ENCODE peak calls at places on chromosomes 4 and X, in eight cellular contexts. Q is psoas muscle, E is brain microvascular endothelial cell, V is BE2C, X is H1, D is dorsolateral prefrontal cortex, U is astrocyte of the spinal cord, A is Peyer's patch. Z is an unnamed sample.

GRCh38 chr4:22999419-22999818 is 306.7 kb downstream of the GBA3 start:
- DNase-seq in E (no peak), U (peak), V (no peak), D (no peak), A (no peak), X (no peak), Q (no peak), Z (no peak)

GRCh38 chr4:169098054-169098896 is 88.2 kb upstream of the CBR4 start:
- DNase-seq in D (no peak), A (no peak), E (peak), Q (no peak), X (no peak), U (peak), V (no peak), Z (no peak)

GRCh38 chrX:28039258-28039657 is 58.0 kb upstream of the DCAF8L1 start:
- DNase-seq in E (no peak), D (no peak), X (no peak), V (no peak), Q (no peak), A (no peak), U (no peak), Z (no peak)

GRCh38 chr4:26953361-26953760 is 92.7 kb downstream of the STIM2 start:
- DNase-seq in X (no peak), E (no peak), A (no peak), U (no peak), Q (no peak), D (no peak), V (no peak), Z (no peak)

GRCh38 chrX:91279479-91279878 is 155.2 kb upstream of the PABPC5 start:
- DNase-seq in X (no peak), E (no peak), D (no peak), Q (no peak), A (no peak), V (no peak), U (no peak), Z (no peak)

GRCh38 chr4:156794863-156795262 is 176.7 kb downstream of the PDGFC start:
- DNase-seq in E (no peak), V (no peak), U (no peak), D (no peak), X (no peak), A (no peak), Q (no peak), Z (no peak)

GRCh38 chr4:5821665-5822358 is 71.1 kb downstream of the CRMP1 start:
- DNase-seq in D (peak), E (no peak), X (peak), V (peak), Q (no peak), A (no peak), U (no peak), Z (peak)

GRCh38 chrX:44872319-44872816 is 620 bp upstream of the KDM6A start:
- DNase-seq in D (peak), V (peak), Q (no peak), U (no peak), A (no peak), E (no peak), X (no peak), Z (no peak)

GRCh38 chr4:139568206-139568969 is 12.4 kb upstream of the SETD7 start:
- DNase-seq in E (peak), Q (no peak), V (no peak), X (no peak), A (no peak), U (no peak), D (no peak), Z (no peak)

GRCh38 chr4:16431871-16432270 is 205.6 kb upstream of the TAPT1 start:
- DNase-seq in X (no peak), A (no peak), V (no peak), Q (no peak), E (no peak), D (no peak), U (no peak), Z (no peak)

GRCh38 chr4:76882630-76883029 is 15.3 kb downstream of the SOWAHB start:
- DNase-seq in A (no peak), E (no peak), D (no peak), X (no peak), V (no peak), Q (no peak), U (no peak), Z (no peak)

GRCh38 chrX:115906276-115906675 is 264.3 kb upstream of the AGTR2 start:
- DNase-seq in D (no peak), E (no peak), A (no peak), V (no peak), U (no peak), Q (no peak), X (peak), Z (no peak)

GRCh38 chr4:150007512-150007911 is 70.7 kb upstream of the DCLK2 start:
- DNase-seq in E (peak), X (no peak), V (no peak), Q (no peak), A (no peak), U (peak), D (no peak), Z (no peak)

GRCh38 chr4:145909331-145909730 is 29.3 kb downstream of the ZNF827 start:
- DNase-seq in D (no peak), Q (peak), U (no peak), V (peak), E (no peak), X (peak), A (peak), Z (peak)

GRCh38 chr4:113781439-113782040 is 20.0 kb upstream of the CAMK2D start:
- DNase-seq in A (no peak), E (no peak), Q (no peak), U (peak), V (no peak), D (no peak), X (no peak), Z (no peak)

GRCh38 chr4:85061974-85062373 is 95.5 kb upstream of the WDFY3 start:
- DNase-seq in A (no peak), E (no peak), Q (no peak), X (no peak), U (no peak), D (no peak), V (no peak), Z (no peak)

GRCh38 chr4:924107-925096 is 7.7 kb downstream of the GAK start:
- DNase-seq in X (no peak), D (no peak), E (peak), Q (no peak), U (peak), A (peak), V (no peak), Z (no peak)

GRCh38 chrX:40105016-40105790 is 7.4 kb upstream of the BCOR start:
- DNase-seq in U (no peak), D (no peak), Q (peak), X (peak), A (peak), E (no peak), V (peak), Z (no peak)

GRCh38 chr4:136763844-136764446 is 768.3 kb downstream of the PCDH18 start:
- DNase-seq in Q (no peak), A (no peak), E (no peak), V (no peak), X (no peak), D (no peak), U (no peak), Z (no peak)

GRCh38 chr4:20266215-20267082 is 14.7 kb downstream of the SLIT2 start:
- DNase-seq in A (no peak), X (no peak), Q (no peak), E (no peak), U (peak), V (no peak), D (no peak), Z (no peak)

GRCh38 chr4:3816983-3817382 is 50.8 kb downstream of the ADRA2C start:
- DNase-seq in V (no peak), E (no peak), D (no peak), Q (no peak), X (no peak), U (no peak), A (no peak), Z (no peak)

GRCh38 chrX:107154787-107155620 is 36.4 kb upstream of the RBM41 start:
- DNase-seq in E (peak), D (no peak), A (no peak), X (peak), Q (no peak), U (peak), V (no peak), Z (no peak)

GRCh38 chrX:44903107-44903506 is 30.1 kb downstream of the KDM6A start:
- DNase-seq in V (no peak), D (no peak), A (no peak), U (peak), Q (no peak), E (peak), X (no peak), Z (no peak)

GRCh38 chrX:143437439-143437838 is 79.8 kb downstream of the SPANXN3 start:
- DNase-seq in A (no peak), Q (no peak), E (no peak), X (no peak), U (peak), D (no peak), V (no peak), Z (peak)

GRCh38 chr4:128630881-128631280 is 178.6 kb upstream of the JADE1 start:
- DNase-seq in U (no peak), V (no peak), D (no peak), A (no peak), Q (no peak), X (peak), E (no peak), Z (no peak)

GRCh38 chr4:10577018-10577417 is 107.5 kb downstream of the CLNK start:
- DNase-seq in U (no peak), V (no peak), Q (no peak), D (no peak), X (no peak), A (no peak), E (no peak), Z (no peak)

GRCh38 chrX:103791233-103791632 is 14.6 kb downstream of the PLP1 start:
- DNase-seq in X (no peak), E (peak), A (no peak), D (no peak), Q (no peak), U (no peak), V (no peak), Z (no peak)

GRCh38 chr4:80619070-80619674 is 283.6 kb downstream of the CFAP299 start:
- DNase-seq in D (no peak), U (no peak), A (no peak), X (no peak), E (no peak), Q (no peak), V (no peak), Z (no peak)
- TF ChIP-seq CTCF in D (no peak), U (peak), A (peak), X (peak), E (peak), Q (no peak), V (peak), Z (no peak)

DNA sequence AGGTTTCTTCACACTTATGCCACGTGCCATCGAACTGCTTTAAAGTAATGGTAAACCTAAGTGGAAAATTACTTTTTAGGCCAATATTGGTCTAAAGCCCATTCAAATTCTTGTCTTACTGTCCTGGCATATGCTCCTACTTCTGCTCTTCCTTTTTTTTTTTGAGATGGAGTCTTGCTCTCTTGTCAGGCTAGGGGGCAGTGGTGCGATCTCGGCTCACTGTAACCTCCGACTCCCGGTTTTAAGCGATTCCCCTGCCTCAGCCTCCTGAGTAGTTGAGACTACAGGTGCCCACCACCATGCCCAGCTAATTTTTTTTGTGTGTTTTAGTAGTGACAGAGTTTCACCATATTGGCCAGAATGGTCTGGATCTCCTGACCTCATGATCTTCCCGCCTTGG is 129.0 kb upstream of the TECRL start:
- DNase-seq in Q (no peak), E (no peak), X (peak), D (no peak), U (no peak), V (peak), A (no peak), Z (peak)
- TF ChIP-seq CTCF in Q (no peak), E (no peak), X (peak), D (no peak), U (no peak), V (peak), A (no peak), Z (peak)

DNA sequence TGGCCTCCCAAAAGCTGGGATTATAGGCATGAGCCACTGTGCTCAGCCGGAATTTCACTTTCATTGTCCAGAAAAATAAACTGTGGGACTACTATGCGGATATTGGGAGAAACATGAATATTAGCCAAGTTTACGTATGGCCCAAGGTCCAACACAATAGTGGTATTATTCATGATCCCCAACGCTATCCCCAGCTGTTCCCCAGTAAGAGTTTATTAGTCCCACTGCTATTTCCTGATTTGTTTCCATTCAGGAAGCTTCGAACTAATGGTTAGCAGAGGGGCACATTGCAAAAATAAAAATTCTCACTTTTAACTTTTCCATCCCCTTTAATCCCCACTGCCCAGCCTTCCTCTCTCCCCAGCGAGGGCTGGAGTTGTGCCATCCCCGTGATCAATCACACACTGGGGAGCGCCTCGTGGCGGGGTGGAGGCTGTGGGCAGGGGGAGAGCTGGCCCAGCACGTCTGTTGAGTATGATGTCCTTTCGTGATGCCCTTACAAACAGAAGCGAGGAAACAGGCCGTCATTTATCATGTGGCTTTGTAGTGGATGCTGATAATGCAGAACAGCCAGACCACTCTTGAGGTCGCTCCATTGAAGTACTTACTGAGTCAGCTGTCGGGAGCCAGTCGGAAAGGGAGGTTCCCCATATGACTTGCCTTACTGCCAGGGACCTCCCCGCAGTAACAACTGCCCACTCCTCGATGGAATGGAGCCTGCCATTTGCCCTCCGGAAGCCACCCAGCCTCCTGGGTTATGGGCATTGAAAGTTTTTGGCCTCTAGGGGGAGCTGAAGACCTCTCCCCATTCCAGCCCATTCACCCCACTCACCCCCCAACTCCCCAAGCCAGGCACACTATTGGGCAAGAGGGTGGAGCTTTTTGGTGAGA is 117.0 kb downstream of the KDR start:
- DNase-seq in V (no peak), X (peak), D (no peak), U (no peak), Q (no peak), A (no peak), E (no peak), Z (no peak)
- TF ChIP-seq CTCF in V (peak), X (peak), D (no peak), U (peak), Q (no peak), A (no peak), E (peak), Z (peak)

DNA sequence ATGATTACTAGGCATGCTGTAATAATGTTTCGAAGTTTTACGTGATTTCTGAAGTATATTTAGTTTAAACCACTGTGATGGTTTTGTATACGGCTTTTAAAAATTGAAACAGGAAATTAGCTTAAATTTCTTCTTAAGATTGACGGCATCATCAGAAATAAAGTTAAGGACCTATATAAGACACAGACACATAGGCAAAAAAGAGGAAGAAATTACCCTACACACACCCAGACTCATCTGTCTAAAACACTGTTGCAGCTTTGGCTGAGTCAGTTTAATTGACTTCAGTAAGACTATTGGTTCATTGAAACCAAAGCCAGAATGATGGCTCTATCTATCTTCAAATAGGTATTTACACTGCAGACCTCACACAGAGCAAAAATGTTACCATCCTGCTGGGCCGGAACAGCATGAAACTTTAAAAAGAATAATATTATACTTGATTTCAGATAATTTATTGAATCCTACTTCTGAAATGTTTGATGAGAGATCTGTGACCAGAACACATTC is 4.4 kb downstream of the HHIP start:
- DNase-seq in V (no peak), E (no peak), A (no peak), U (peak), D (no peak), X (no peak), Q (no peak), Z (no peak)
- TF ChIP-seq CTCF in V (no peak), E (no peak), A (no peak), U (no peak), D (no peak), X (no peak), Q (no peak), Z (no peak)

GRCh38 chr4:43132010-43132582 is 239.6 kb downstream of the GRXCR1 start:
- DNase-seq in E (peak), X (peak), A (no peak), V (peak), D (peak), Q (peak), U (peak), Z (peak)
- TF ChIP-seq CTCF in E (peak), X (peak), A (peak), V (peak), D (peak), Q (peak), U (peak), Z (peak)